ENCODE peak calls at places on chromosomes 16 and 17, in four cellular contexts. T, V, L and M are unnamed samples.

GRCh38 chr17:27824176-27824575 is 23.8 kb upstream of the NOS2 start:
- DNase-seq in T (no peak), L (no peak), V (no peak), M (no peak)

GRCh38 chr17:77140878-77141767 is at the start of gene SEC14L1:
- DNase-seq in V (peak), T (no peak), L (peak), M (peak)

GRCh38 chr17:30449480-30449879 is 27.7 kb upstream of the GOSR1 start:
- DNase-seq in V (no peak), T (no peak), L (no peak), M (no peak)

GRCh38 chr17:43953746-43954145 is at the start of gene PYY:
- DNase-seq in V (no peak), T (no peak), L (no peak), M (no peak)

GRCh38 chr17:47839071-47839470 is 2.0 kb downstream of the SCRN2 start:
- DNase-seq in T (no peak), V (no peak), L (no peak), M (no peak)

GRCh38 chr16:72823961-72824490 is 223.9 kb downstream of the ZFHX3 start:
- DNase-seq in L (no peak), V (no peak), T (no peak), M (no peak)

GRCh38 chr16:9114842-9115241 is 23.4 kb downstream of the HAPSTR1 start:
- DNase-seq in V (no peak), L (no peak), T (no peak), M (no peak)

GRCh38 chr16:24151482-24151939 is 104.6 kb upstream of the CACNG3 start:
- DNase-seq in T (no peak), L (no peak), V (no peak), M (no peak)

GRCh38 chr17:27625856-27626255 is 5.1 kb upstream of the LGALS9 start:
- DNase-seq in L (no peak), V (no peak), T (no peak), M (no peak)

GRCh38 chr16:8674413-8675022 is at the start of gene ABAT:
- DNase-seq in T (peak), V (peak), L (peak), M (peak)

GRCh38 chr17:59505610-59506276 is 59.7 kb upstream of the DHX40 start:
- DNase-seq in L (no peak), T (no peak), V (peak), M (no peak)

GRCh38 chr16:57191056-57191536 is 5.0 kb downstream of the RSPRY1 start:
- DNase-seq in T (no peak), V (no peak), L (no peak), M (no peak)

GRCh38 chr16:3401719-3402397 is 843 bp downstream of the ZNF174 start:
- DNase-seq in T (no peak), V (peak), L (peak), M (peak)

GRCh38 chr16:83113317-83113716 is 486.5 kb downstream of the CDH13 start:
- DNase-seq in L (no peak), V (peak), T (no peak), M (peak)

GRCh38 chr17:42111901-42112551 is 488 bp downstream of the DHX58 start:
- DNase-seq in L (no peak), V (no peak), T (no peak), M (no peak)

GRCh38 chr16:7200320-7200719 is 132.3 kb upstream of the RBFOX1 start:
- DNase-seq in V (no peak), L (no peak), T (no peak), M (no peak)
- TF ChIP-seq FOXK2 in V (no peak), L (no peak), T (no peak), M (no peak)

GRCh38 chr17:74853669-74854068 is 6.0 kb downstream of the GRIN2C start:
- DNase-seq in T (no peak), L (no peak), V (no peak), M (no peak)

GRCh38 chr17:74851612-74852236 is 8.0 kb downstream of the GRIN2C start:
- DNase-seq in T (no peak), L (no peak), V (no peak), M (no peak)

GRCh38 chr17:74853048-74853397 is 6.7 kb downstream of the GRIN2C start:
- DNase-seq in V (no peak), T (no peak), L (no peak), M (no peak)

GRCh38 chr17:74850914-74851313 is 8.8 kb downstream of the GRIN2C start:
- DNase-seq in L (no peak), T (no peak), V (no peak), M (no peak)

GRCh38 chr17:74852237-74853047 is 7.2 kb downstream of the GRIN2C start:
- DNase-seq in V (peak), T (no peak), L (peak), M (peak)
- TF ChIP-seq FOXK2 in V (no peak), T (no peak), L (no peak), M (no peak)

GRCh38 chr17:16419929-16420271 is 4.5 kb downstream of the TRPV2 start:
- DNase-seq in V (no peak), L (no peak), T (no peak), M (no peak)
- TF ChIP-seq FOXK2 in V (no peak), L (no peak), T (no peak), M (no peak)

DNA sequence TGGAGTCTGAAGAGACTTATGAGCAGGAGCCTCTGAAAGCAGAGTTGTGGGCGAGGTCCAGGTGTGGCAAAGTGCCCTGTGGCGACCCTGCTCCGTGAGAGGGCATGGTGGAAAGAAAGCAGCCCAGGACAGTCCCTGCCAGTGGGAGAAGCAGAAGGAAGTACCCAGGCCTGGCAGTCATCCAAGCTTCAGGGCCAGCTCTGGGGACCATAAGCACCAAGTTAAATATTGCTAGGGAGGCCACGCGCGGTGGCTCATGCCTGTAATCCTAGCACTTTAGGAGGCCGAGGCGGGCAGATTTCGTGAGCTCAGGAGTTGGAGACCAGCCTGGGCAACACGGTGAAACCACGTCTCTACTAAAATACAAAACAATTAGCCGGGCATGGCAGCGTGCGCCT is 4.9 kb upstream of the ASGR1 start:
- DNase-seq in T (no peak), L (no peak), V (peak), M (no peak)
- TF ChIP-seq FOXK2 in T (no peak), L (no peak), V (no peak), M (no peak)

DNA sequence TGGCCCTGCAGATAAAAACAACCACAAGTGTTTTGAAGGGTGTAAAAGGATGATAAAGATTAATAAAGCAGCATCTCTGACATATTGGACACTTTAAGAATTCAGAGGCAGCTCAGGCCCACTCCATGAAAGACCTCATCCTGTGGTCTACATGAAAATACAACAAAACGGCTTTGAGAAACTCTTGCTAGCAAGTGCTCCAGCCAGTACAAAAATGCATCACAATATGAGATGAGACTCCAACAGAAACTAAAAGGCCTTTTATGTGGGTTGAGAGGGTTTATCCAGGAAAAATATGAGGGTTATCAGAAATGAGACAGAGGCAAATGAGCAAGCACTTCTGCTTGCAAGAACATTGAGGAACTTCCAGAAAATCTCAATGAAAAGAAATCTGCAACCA is 65.7 kb downstream of the LITAF start:
- DNase-seq in T (no peak), L (no peak), V (no peak), M (no peak)
- TF ChIP-seq FOXK2 in T (no peak), L (no peak), V (no peak), M (no peak)

DNA sequence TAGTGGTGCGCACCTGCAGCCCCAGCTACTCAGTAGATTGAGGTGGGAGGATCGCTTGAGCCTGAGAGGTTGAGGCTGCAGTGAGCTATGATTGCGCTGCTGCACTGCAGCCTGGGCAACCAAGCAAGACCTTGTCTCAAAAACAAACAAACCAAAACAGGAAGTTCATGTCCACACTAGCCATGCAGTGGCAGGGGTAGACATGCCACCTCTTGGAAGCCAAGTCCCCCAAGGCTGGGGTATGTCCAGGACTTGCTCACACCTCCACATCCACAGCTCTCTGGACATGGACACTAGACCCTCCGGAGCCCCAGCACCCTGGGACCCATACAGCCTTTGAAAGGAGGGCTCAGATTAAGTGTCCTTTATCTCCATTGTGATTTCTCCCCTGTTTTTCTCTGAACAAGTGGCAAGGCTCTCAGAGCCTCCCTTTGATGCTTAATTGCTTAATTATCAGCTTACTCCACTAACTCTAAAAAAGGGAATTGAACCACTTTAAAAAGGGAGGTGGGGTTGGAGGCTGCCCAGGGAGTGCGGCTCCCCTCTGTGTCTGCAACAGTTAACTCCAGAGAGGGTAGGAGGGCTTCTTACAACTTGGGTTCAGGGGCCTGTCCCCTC is 424.6 kb upstream of the C16orf82 start:
- DNase-seq in L (no peak), T (no peak), V (no peak), M (no peak)
- TF ChIP-seq FOXK2 in L (no peak), T (no peak), V (no peak), M (no peak)

DNA sequence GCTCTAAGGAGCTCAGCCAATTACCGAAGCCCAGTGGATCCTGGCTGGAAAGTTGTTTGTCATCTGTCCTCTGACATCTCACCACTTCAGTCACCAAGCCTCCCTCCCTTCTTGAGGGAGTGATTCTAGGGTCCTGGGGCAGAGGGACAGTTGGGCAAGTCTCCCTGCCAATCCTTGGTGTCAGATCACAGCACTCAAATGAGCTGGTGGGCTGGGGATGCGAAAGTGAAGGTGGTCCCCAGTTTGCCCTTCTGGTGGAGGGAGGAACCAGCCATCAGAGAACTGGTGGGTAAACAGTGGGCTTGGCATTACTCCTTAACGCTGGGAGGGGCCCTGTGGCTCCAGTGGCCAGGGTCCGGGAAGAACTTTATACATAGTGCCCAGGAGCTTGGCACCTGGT is 4.4 kb upstream of the CALB2 start:
- DNase-seq in L (no peak), V (no peak), T (no peak), M (no peak)
- TF ChIP-seq FOXK2 in L (no peak), V (no peak), T (no peak), M (no peak)

GRCh38 chr17:58308985-58309917 is 19.3 kb downstream of the TSPOAP1 start:
- DNase-seq in V (no peak), L (no peak), T (no peak), M (no peak)

GRCh38 chr17:58308173-58308984 is 20.2 kb downstream of the TSPOAP1 start:
- DNase-seq in T (no peak), V (peak), L (no peak), M (no peak)

GRCh38 chr17:58305626-58306025 is 23.0 kb downstream of the TSPOAP1 start:
- DNase-seq in L (no peak), V (no peak), T (no peak), M (no peak)

GRCh38 chr17:58306131-58306951 is 22.3 kb downstream of the TSPOAP1 start:
- DNase-seq in T (no peak), V (no peak), L (no peak), M (no peak)

DNA sequence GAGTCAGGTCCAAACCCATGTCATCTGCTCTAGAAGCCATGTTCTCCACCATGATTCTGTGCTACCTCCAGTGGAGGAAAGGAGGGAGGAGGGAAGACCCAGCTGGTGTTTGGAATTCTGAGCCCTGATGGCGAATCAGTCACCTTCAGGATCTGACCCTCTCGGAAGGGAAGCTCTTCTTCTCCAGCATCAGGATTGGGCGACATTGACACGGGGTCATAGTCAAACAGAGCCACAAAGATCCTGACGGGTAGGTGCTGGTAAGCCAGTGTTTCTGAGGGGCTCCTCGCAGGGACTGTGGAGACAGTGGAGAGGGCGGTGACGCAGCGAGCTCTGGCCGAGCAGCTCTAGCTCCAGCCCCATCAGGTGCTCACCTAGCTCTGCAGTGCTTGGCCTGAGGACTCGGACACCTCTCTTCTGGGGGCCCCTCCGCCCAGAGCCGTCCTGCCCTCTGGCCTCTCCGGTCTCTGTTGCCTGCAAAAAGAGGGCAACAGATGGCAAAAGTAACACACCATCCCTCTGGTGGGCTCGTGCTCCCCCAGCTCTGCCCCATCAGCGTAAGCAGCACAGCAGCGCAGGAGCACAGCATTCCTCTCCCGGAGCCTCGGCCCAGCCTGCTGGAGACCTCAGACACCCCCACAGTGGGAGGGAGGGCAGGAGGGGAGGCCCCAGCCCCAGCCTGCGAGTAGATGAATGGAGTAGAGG is 21.0 kb downstream of the TSPOAP1 start:
- DNase-seq in V (no peak), L (no peak), T (no peak), M (no peak)
- TF ChIP-seq FOXK2 in V (no peak), L (no peak), T (no peak), M (no peak)